ENCODE peak calls at places on chromosomes 3 and 15, in five cellular contexts. Y, P, A, I and Q are unnamed samples.

GRCh38 chr3:189157232-189158007 is 14.4 kb upstream of the TPRG1 start:
- DNase-seq in Y (no peak), P (no peak), A (no peak), I (no peak), Q (no peak)

GRCh38 chr15:72925661-72926060 is 126.6 kb upstream of the NEO1 start:
- DNase-seq in Y (no peak), P (no peak), A (no peak), I (no peak), Q (no peak)

GRCh38 chr15:73328986-73329385 is 39.8 kb downstream of the HCN4 start:
- DNase-seq in Y (no peak), P (no peak), A (no peak), I (no peak), Q (no peak)

GRCh38 chr3:196499061-196499460 is 4.5 kb downstream of the RNF168 start:
- DNase-seq in Y (no peak), P (no peak), A (no peak), I (no peak), Q (no peak)

GRCh38 chr3:100335137-100335833 is 728 bp downstream of the NIT2 start:
- DNase-seq in Y (no peak), P (peak; percentile 34), A (peak; percentile 16), I (peak; percentile 27), Q (peak; percentile 47)

GRCh38 chr3:117523407-117523806 is 813.8 kb downstream of the TUSC7 start:
- DNase-seq in Y (no peak), P (no peak), A (no peak), I (no peak), Q (no peak)

GRCh38 chr3:195208631-195209030 is 62.3 kb downstream of the XXYLT1 start:
- DNase-seq in Y (no peak), P (no peak), A (no peak), I (no peak), Q (no peak)

GRCh38 chr15:101376615-101377395 is 81.8 kb upstream of the SNRPA1 start:
- DNase-seq in Y (no peak), P (no peak), A (no peak), I (no peak), Q (peak; percentile 40)

GRCh38 chr3:131036200-131036816 is 9.6 kb downstream of the NEK11 start:
- DNase-seq in Y (no peak), P (no peak), A (no peak), I (no peak), Q (no peak)

GRCh38 chr3:193665370-193665989 is 72.5 kb downstream of the OPA1 start:
- DNase-seq in Y (peak; percentile 23), P (no peak), A (peak; percentile 25), I (peak; percentile 57), Q (peak; percentile 24)

GRCh38 chr3:126551839-126552687 is 6.7 kb downstream of the C3orf22 start:
- DNase-seq in Y (no peak), P (peak; percentile 5), A (no peak), I (no peak), Q (peak; percentile 17)

GRCh38 chr3:13645791-13646637 is 97.1 kb downstream of the FBLN2 start:
- DNase-seq in Y (no peak), P (no peak), A (no peak), I (no peak), Q (no peak)

GRCh38 chr3:13644341-13645082 is 95.6 kb downstream of the FBLN2 start:
- DNase-seq in Y (no peak), P (no peak), A (no peak), I (no peak), Q (no peak)

GRCh38 chr3:13637953-13638352 is 89.0 kb downstream of the FBLN2 start:
- DNase-seq in Y (no peak), P (no peak), A (no peak), I (no peak), Q (no peak)

GRCh38 chr3:13638927-13639326 is 90.0 kb downstream of the FBLN2 start:
- DNase-seq in Y (no peak), P (no peak), A (no peak), I (no peak), Q (no peak)

GRCh38 chr3:13642597-13642996 is 93.7 kb downstream of the FBLN2 start:
- DNase-seq in Y (no peak), P (no peak), A (no peak), I (no peak), Q (no peak)
- TF ChIP-seq POLR2AphosphoS5 in Y (no peak), P (no peak), A (no peak), I (no peak), Q (no peak)

GRCh38 chr3:171803044-171803443 is 7.2 kb downstream of the PLD1 start:
- DNase-seq in Y (no peak), P (no peak), A (no peak), I (no peak), Q (no peak)

GRCh38 chr3:171805687-171806086 is 4.6 kb downstream of the PLD1 start:
- DNase-seq in Y (no peak), P (no peak), A (no peak), I (no peak), Q (no peak)

GRCh38 chr3:171802601-171802956 is 7.7 kb downstream of the PLD1 start:
- DNase-seq in Y (no peak), P (no peak), A (no peak), I (no peak), Q (no peak)

GRCh38 chr3:171806200-171807128 is 3.8 kb downstream of the PLD1 start:
- DNase-seq in Y (no peak), P (no peak), A (peak; percentile 95), I (peak; percentile 91), Q (no peak)

DNA sequence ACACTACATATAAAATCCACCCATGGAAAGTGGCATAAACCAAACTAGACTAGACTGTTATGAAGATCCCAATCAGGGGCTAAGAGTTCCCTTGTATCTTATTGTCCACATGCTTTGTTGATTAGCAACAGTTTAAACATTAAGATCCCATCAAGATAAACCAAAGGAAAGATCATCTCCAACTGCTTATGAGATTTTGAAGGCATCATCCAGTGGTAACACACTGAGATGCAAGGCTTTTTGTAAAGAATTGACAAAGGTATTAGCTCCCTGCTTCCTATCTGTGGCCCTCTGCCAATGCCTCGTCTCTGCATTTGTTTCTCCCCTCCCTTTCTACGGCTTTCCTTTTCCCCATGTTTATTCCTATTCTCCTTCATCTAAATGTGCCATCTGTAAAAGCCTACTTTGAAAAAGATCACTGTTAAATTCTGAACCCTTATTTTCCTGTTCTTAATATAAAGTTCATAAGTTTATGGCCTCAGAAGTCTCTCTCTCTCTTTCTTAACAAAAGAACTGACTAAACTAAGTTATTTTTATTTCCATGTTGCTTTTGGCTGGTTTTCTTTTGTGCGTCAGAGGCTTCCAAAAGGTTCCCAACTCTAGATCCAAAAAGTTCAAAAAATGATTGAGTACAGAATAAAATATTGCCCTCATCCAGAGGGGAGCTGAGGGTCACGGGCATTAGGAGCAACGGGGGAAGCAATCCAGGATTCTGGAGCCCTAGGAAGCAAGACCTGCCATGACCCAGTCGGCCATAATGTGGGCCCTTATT is 5.5 kb downstream of the PLD1 start:
- DNase-seq in Y (no peak), P (no peak), A (no peak), I (peak; percentile 95), Q (no peak)
- TF ChIP-seq POLR2AphosphoS5 in Y (no peak), P (no peak), A (no peak), I (peak; percentile 22), Q (no peak)

GRCh38 chr3:190319660-190320059 is 2.6 kb downstream of the CLDN1 start:
- DNase-seq in Y (no peak), P (no peak), A (no peak), I (no peak), Q (no peak)

GRCh38 chr3:190320594-190321362 is 1.5 kb downstream of the CLDN1 start:
- DNase-seq in Y (no peak), P (no peak), A (no peak), I (no peak), Q (no peak)

GRCh38 chr3:190323241-190323617 is 983 bp upstream of the CLDN1 start:
- DNase-seq in Y (no peak), P (no peak), A (no peak), I (no peak), Q (no peak)

GRCh38 chr3:190322604-190323240 is 476 bp upstream of the CLDN1 start:
- DNase-seq in Y (no peak), P (no peak), A (no peak), I (no peak), Q (no peak)

DNA sequence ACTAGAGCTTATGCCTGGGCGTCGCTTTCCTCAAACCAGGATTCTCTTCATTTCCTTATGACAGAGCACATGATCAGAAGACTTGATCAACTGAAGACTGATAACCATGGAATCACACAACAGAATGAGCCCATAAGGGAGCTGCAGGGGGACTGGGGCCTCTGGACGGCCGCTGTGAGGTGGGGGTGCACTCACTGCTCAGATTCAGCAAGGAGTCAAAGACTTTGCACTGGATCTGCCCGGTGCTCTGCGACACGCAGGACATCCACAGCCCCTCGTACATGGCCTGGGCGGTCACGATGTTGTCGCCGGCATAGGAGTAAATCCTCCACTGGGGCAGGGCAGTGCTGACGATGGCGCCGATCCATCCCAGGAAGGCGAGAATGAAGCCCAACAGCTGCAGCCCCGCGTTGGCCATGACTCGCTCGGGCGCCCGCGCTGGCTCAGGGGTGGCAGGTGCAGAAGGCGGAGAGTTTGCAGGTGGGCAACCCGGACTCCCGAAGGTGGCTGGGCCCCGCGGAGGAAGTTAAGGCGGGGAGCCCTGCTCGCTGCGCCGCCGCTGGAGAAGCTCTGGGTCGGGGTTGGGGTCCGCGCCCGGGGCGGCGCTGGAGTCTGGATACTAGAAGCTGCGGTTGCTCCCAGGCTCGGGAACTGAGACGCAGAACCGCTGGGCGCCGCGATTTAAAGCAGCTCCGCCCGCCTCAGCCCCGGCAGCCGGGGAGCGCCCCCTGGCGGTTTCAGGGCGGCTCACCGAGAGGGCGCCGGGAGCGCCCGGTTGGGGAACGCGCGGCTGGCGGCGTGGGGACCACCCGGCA is at the start of gene CLDN1:
- DNase-seq in Y (peak; percentile 24), P (peak; percentile 84), A (peak; percentile 70), I (peak; percentile 67), Q (peak; percentile 86)
- TF ChIP-seq POLR2AphosphoS5 in Y (no peak), P (peak; percentile 10), A (peak; percentile 78), I (peak; percentile 18), Q (no peak)

GRCh38 chr3:147397911-147398809 is 8.2 kb downstream of the ZIC4 start:
- DNase-seq in Y (no peak), P (no peak), A (no peak), I (no peak), Q (no peak)

GRCh38 chr3:147396709-147397046 is 9.7 kb downstream of the ZIC4 start:
- DNase-seq in Y (no peak), P (no peak), A (no peak), I (no peak), Q (no peak)

GRCh38 chr3:147395975-147396708 is 10.2 kb downstream of the ZIC4 start:
- DNase-seq in Y (no peak), P (no peak), A (no peak), I (no peak), Q (no peak)

GRCh38 chr3:147398841-147399534 is 7.4 kb downstream of the ZIC4 start:
- DNase-seq in Y (peak; percentile 22), P (no peak), A (no peak), I (no peak), Q (no peak)

DNA sequence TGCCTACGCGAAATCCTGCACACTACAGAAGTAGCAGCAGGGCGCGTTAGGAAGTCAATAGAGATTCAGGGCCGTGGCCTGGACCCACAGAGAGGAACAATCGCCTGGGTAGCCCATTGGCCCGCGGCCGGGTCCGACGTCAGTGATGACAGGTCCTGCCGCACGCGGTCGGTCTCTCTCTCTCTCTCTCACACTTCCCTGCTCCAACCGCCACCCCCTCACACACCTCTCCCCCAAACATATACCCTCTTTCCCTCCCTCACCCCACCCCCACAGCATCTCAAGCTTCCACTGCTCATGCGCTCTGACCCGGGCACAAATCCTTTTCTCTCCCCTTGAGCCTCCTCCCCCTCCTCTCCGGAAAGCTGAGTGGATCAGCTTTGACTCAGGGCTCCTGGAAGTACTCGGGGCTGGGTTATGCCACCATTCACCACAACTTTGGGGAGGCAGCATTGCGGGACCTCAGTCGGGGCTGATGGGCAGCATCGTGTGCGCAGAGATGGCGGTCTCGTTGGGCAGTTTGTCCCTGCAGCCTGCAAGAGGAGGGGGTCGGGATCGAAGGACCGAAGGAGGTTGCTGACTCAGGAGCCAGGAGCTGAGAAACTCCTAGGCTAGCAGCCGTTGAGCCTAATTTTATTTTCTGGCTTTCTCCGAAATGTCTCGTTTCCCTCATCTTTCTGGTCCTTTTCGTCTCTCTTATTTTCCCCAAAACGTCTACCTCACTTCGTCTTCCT is 9.0 kb downstream of the ZIC4 start:
- DNase-seq in Y (no peak), P (no peak), A (no peak), I (no peak), Q (no peak)
- TF ChIP-seq POLR2AphosphoS5 in Y (no peak), P (no peak), A (no peak), I (no peak), Q (no peak)